ENCODE peak calls at places on chromosome 15, in six cellular contexts. One of them, this sample, is unnamed. For H3K4me1, the result is how much of the 10 kb centered on the place peaks cover.

GRCh38 chr15:42674472-42674871 is 62.5 kb downstream of the CDAN1 start:
- DNase-seq in stomach: no peak
- DNase-seq in transverse colon: no peak
- DNase-seq in ovary: no peak
- DNase-seq in A549: no peak
- DNase-seq in suprapubic skin: no peak
- DNase-seq in this sample: no peak

GRCh38 chr15:98221144-98221543 is 260.6 kb downstream of the ARRDC4 start:
- DNase-seq in A549: no peak
- DNase-seq in ovary: no peak
- DNase-seq in transverse colon: no peak
- DNase-seq in suprapubic skin: no peak
- DNase-seq in stomach: no peak
- DNase-seq in this sample: no peak

GRCh38 chr15:68570974-68571373 is 7.8 kb upstream of the CORO2B start:
- DNase-seq in ovary: no peak
- DNase-seq in transverse colon: no peak
- DNase-seq in suprapubic skin: no peak
- DNase-seq in stomach: no peak
- DNase-seq in A549: no peak
- DNase-seq in this sample: no peak

GRCh38 chr15:57896114-57896513 is 169.4 kb downstream of the ALDH1A2 start:
- DNase-seq in A549: no peak
- DNase-seq in transverse colon: no peak
- DNase-seq in stomach: no peak
- DNase-seq in ovary: no peak
- DNase-seq in suprapubic skin: no peak
- DNase-seq in this sample: no peak

GRCh38 chr15:57364282-57365007 is 11.9 kb upstream of the CGNL1 start:
- DNase-seq in suprapubic skin: no peak
- DNase-seq in transverse colon: no peak
- DNase-seq in stomach: no peak
- DNase-seq in ovary: no peak
- DNase-seq in A549: no peak
- DNase-seq in this sample: peak

GRCh38 chr15:93040288-93041158 is 48.5 kb downstream of the RGMA start:
- DNase-seq in transverse colon: no peak
- DNase-seq in A549: no peak
- DNase-seq in stomach: no peak
- DNase-seq in suprapubic skin: no peak
- DNase-seq in ovary: peak
- DNase-seq in this sample: peak

GRCh38 chr15:58064119-58065010 is 1.1 kb downstream of the ALDH1A2 start:
- DNase-seq in stomach: no peak
- DNase-seq in ovary: no peak
- DNase-seq in suprapubic skin: no peak
- DNase-seq in A549: no peak
- DNase-seq in transverse colon: no peak
- DNase-seq in this sample: no peak

GRCh38 chr15:96625251-96625650 is 294.8 kb downstream of the NR2F2 start:
- DNase-seq in suprapubic skin: no peak
- DNase-seq in A549: no peak
- DNase-seq in transverse colon: no peak
- DNase-seq in ovary: no peak
- DNase-seq in stomach: no peak
- DNase-seq in this sample: no peak

GRCh38 chr15:40591310-40591845 is 2.7 kb upstream of the KNL1 start:
- DNase-seq in A549: no peak
- DNase-seq in suprapubic skin: no peak
- DNase-seq in transverse colon: no peak
- DNase-seq in ovary: no peak
- DNase-seq in stomach: no peak
- DNase-seq in this sample: no peak

GRCh38 chr15:59867436-59867835 is 136.7 kb upstream of the FOXB1 start:
- DNase-seq in stomach: no peak
- DNase-seq in ovary: no peak
- DNase-seq in A549: no peak
- DNase-seq in suprapubic skin: no peak
- DNase-seq in transverse colon: no peak
- DNase-seq in this sample: no peak

GRCh38 chr15:25329685-25330084 is 109.1 kb downstream of the UBE3A start:
- DNase-seq in ovary: no peak
- DNase-seq in A549: no peak
- DNase-seq in suprapubic skin: no peak
- DNase-seq in stomach: no peak
- DNase-seq in transverse colon: no peak
- DNase-seq in this sample: no peak

DNA sequence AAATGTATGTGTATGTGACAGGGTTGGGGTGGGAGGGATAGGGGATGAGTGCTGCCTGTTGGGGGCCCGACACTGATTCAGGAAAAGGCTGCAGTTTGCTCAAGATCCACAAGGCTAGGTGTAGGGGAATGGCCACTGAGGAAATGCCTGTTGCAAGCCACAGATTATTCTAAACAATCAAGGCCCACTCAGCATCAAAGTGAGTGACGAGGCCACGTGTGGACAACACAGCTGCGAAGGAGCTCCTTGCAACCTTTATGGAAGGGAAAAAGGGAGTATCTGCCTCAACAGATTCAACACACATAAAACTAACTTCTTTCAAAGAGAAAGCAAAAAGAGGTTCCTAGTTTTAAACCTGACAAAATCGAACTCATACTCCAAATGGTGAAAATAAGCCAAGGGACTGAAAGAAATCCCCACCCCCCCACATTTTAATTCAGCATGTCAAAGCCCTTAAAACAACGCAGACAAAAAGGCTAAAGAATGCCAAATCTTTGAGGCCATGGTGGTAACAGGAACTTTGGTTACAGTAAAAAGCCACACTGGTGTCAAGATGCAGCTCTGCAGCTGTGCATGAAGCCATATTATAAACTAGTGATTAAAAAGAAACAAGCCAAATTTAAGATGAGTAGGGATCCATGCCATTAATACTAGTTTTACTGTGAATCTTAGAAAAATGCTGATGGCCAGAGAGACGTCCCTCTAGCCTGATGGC is 3.6 kb downstream of the POLG start:
- DNase-seq in ovary: no peak
- DNase-seq in suprapubic skin: peak
- DNase-seq in stomach: no peak
- DNase-seq in A549: no peak
- DNase-seq in transverse colon: no peak
- DNase-seq in this sample: no peak
- H3K4me1 ChIP-seq in ovary: under half
- H3K4me1 ChIP-seq in suprapubic skin: half or more
- H3K4me1 ChIP-seq in stomach: half or more
- H3K4me1 ChIP-seq in A549: under half
- H3K4me1 ChIP-seq in transverse colon: half or more
- H3K4me1 ChIP-seq in this sample: under half

GRCh38 chr15:78618490-78618934 is 2.3 kb downstream of the CHRNA3 start:
- DNase-seq in A549: peak
- DNase-seq in transverse colon: peak
- DNase-seq in ovary: peak
- DNase-seq in stomach: peak
- DNase-seq in suprapubic skin: peak
- DNase-seq in this sample: peak
- TF ChIP-seq EP300 in A549: no peak
- TF ChIP-seq EP300 in transverse colon: peak
- TF ChIP-seq EP300 in ovary: no peak
- TF ChIP-seq EP300 in stomach: peak
- TF ChIP-seq EP300 in suprapubic skin: no peak
- TF ChIP-seq EP300 in this sample: peak

GRCh38 chr15:88397506-88397905 is 69.7 kb downstream of the MRPL46 start:
- DNase-seq in A549: no peak
- DNase-seq in stomach: no peak
- DNase-seq in suprapubic skin: no peak
- DNase-seq in transverse colon: no peak
- DNase-seq in ovary: no peak
- DNase-seq in this sample: no peak

GRCh38 chr15:88395241-88395640 is 71.9 kb downstream of the MRPL46 start:
- DNase-seq in stomach: no peak
- DNase-seq in A549: no peak
- DNase-seq in suprapubic skin: no peak
- DNase-seq in transverse colon: no peak
- DNase-seq in ovary: no peak
- DNase-seq in this sample: no peak

GRCh38 chr15:88398011-88398410 is 69.2 kb downstream of the MRPL46 start:
- DNase-seq in A549: no peak
- DNase-seq in stomach: no peak
- DNase-seq in ovary: no peak
- DNase-seq in transverse colon: no peak
- DNase-seq in suprapubic skin: no peak
- DNase-seq in this sample: no peak

GRCh38 chr15:88394553-88395159 is 72.5 kb downstream of the MRPL46 start:
- DNase-seq in suprapubic skin: no peak
- DNase-seq in ovary: no peak
- DNase-seq in transverse colon: no peak
- DNase-seq in stomach: no peak
- DNase-seq in A549: no peak
- DNase-seq in this sample: no peak

DNA sequence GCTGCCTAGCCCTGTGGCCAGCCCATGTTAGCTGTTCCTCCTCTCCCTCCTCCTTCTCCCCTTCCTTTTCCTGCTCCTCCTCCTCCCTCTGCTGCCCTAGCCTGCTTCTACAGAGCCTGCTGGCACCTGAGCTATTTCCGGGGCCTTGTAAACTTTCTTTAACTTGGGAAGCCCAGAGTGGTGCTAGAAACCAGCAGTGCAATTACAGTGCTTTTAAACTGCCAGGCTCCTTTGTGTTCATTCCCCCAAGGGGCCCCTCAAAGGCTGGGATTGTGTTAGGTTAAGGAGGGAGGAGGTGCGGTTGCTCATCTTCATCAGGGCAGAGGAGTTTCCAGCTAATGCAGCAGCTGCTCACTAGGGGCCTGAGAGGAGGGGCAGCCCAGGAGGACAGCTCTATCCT is 70.8 kb downstream of the MRPL46 start:
- DNase-seq in ovary: no peak
- DNase-seq in transverse colon: no peak
- DNase-seq in stomach: no peak
- DNase-seq in suprapubic skin: no peak
- DNase-seq in A549: no peak
- DNase-seq in this sample: no peak
- H3K27ac ChIP-seq in ovary: no peak
- H3K27ac ChIP-seq in transverse colon: no peak
- H3K27ac ChIP-seq in stomach: no peak
- H3K27ac ChIP-seq in suprapubic skin: no peak
- H3K27ac ChIP-seq in A549: peak
- H3K27ac ChIP-seq in this sample: no peak

DNA sequence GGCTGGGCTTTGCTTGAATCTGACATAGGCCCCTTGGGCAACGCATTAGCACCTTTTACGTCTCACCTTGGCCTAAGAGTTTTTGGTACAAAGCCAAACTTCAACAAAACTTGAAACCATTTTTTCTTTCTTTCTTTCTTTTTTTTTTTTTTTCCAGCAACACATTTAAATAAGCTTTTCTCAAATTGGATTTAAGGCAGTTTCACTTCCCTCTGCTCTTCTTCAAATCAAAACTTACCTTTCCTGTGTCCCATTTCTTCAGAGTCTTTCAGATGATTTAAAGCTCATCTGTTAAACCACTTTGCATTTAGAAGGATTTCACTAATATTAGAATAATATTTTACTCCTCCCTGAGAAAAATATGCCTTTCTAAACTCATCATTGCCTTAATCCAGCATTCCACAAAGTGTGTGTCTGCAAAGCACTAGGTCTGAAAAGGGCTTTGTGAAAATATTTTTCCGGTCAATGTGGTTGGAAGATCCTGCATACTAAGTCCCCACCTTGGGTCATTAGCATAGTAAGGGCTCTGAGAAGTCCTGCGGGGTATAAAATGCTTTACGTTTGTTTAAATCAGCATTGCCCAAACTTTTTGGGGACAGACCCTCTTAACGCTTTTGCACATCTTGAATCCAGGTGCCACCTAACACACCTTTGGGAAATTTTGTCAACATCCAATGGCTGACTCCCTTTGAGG is 217.0 kb downstream of the TLE3 start:
- DNase-seq in ovary: no peak
- DNase-seq in transverse colon: no peak
- DNase-seq in A549: no peak
- DNase-seq in suprapubic skin: no peak
- DNase-seq in stomach: no peak
- DNase-seq in this sample: no peak
- H3K4me1 ChIP-seq in ovary: under half
- H3K4me1 ChIP-seq in transverse colon: under half
- H3K4me1 ChIP-seq in A549: under half
- H3K4me1 ChIP-seq in suprapubic skin: under half
- H3K4me1 ChIP-seq in stomach: under half
- H3K4me1 ChIP-seq in this sample: under half

GRCh38 chr15:62901087-62901486 is 141.5 kb upstream of the TPM1 start:
- DNase-seq in A549: no peak
- DNase-seq in ovary: no peak
- DNase-seq in stomach: no peak
- DNase-seq in suprapubic skin: no peak
- DNase-seq in transverse colon: no peak
- DNase-seq in this sample: peak
- TF ChIP-seq EP300 in A549: no peak
- TF ChIP-seq EP300 in ovary: no peak
- TF ChIP-seq EP300 in stomach: peak
- TF ChIP-seq EP300 in suprapubic skin: no peak
- TF ChIP-seq EP300 in transverse colon: no peak
- TF ChIP-seq EP300 in this sample: no peak

DNA sequence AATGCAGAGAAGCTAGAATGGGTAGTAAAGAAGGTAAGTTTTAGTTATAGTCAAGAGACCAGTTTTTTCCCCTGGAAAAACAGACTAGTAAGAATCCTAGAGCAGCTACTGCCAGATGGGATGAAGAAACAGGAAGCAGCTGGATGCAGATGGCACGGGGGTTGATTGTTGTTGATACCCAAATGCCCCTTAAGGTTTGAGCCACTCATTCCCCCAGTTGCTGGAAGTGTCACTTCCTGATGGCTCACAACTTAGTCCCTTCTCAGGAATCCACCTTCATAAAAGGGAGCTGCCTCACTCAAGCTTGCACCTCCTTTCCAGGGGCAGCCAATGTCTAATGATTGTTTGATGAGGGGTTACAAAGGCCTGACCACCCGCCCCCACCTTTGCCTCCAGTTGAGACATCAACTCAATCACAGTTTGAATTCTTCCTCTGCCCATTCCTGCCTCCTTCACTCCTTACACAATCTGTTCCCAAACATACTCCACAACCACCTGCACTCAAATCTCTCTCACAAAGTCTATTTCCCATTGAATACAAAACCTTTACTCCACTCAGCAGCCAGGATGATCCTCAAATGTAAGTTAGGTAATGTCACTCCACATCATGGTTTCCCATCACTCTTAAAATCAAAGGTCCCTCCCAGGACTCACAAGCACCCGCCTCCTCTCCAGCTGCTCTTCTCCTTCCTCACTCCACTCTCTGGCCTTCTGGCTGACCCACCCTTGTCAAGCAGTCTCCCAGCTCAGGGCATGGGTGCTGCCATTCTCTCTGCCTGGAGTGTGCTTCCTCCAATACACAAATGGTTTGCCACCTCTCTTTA is 450.1 kb upstream of the THBS1 start:
- DNase-seq in ovary: no peak
- DNase-seq in stomach: no peak
- DNase-seq in transverse colon: no peak
- DNase-seq in A549: no peak
- DNase-seq in suprapubic skin: no peak
- DNase-seq in this sample: no peak
- H3K27ac ChIP-seq in ovary: no peak
- H3K27ac ChIP-seq in stomach: no peak
- H3K27ac ChIP-seq in transverse colon: no peak
- H3K27ac ChIP-seq in A549: peak
- H3K27ac ChIP-seq in suprapubic skin: no peak
- H3K27ac ChIP-seq in this sample: peak